ENCODE peak calls at places on chromosomes 1 and 21, in eight cellular contexts. R is hippocampal formation, Z is HEK293T, K is HuH-7, U is SJSA1, W is T-cell, S is iPS DF 6.9, J is hepatocyte. E is an unnamed sample.

GRCh38 chr1:200951016-200951415 is 56.3 kb downstream of the INAVA start:
- DNase-seq in R (no peak), Z (no peak), K (no peak), U (no peak), W (no peak), S (no peak), J (no peak), E (no peak)

GRCh38 chr1:55588300-55588699 is 373.1 kb upstream of the USP24 start:
- DNase-seq in R (no peak), Z (no peak), K (no peak), U (no peak), W (no peak), S (no peak), J (no peak), E (no peak)

GRCh38 chr1:206909167-206909882 is 12.1 kb downstream of the IL24 start:
- DNase-seq in R (no peak), Z (peak; percentile 56), K (peak; percentile 51), U (peak; percentile 55), W (peak; percentile 52), S (no peak), J (peak; percentile 80), E (peak; percentile 96)

GRCh38 chr1:44067258-44068250 is 36.3 kb upstream of the SLC6A9 start:
- DNase-seq in R (no peak), Z (no peak), K (no peak), U (no peak), W (no peak), S (no peak), J (no peak), E (no peak)

GRCh38 chr1:17588048-17588781 is 48.7 kb downstream of the ARHGEF10L start:
- DNase-seq in R (no peak), Z (no peak), K (peak; percentile 81), U (peak; percentile 79), W (no peak), S (no peak), J (peak; percentile 91), E (peak; percentile 61)

GRCh38 chr1:107187399-107187798 is 46.6 kb downstream of the NTNG1 start:
- DNase-seq in R (no peak), Z (no peak), K (no peak), U (no peak), W (no peak), S (no peak), J (no peak), E (no peak)

GRCh38 chr1:162753001-162753658 is 37.4 kb upstream of the HSD17B7 start:
- DNase-seq in R (no peak), Z (no peak), K (peak; percentile 18), U (no peak), W (no peak), S (no peak), J (no peak), E (no peak)

GRCh38 chr1:108575241-108575850 is 15.4 kb downstream of the EEIG2 start:
- DNase-seq in R (no peak), Z (no peak), K (no peak), U (no peak), W (no peak), S (no peak), J (no peak), E (no peak)

GRCh38 chr1:113859478-113860175 is 11.9 kb downstream of the PTPN22 start:
- DNase-seq in R (no peak), Z (no peak), K (no peak), U (no peak), W (no peak), S (no peak), J (no peak), E (no peak)

GRCh38 chr1:150512846-150513245 is 2.7 kb upstream of the FALEC start:
- DNase-seq in R (no peak), Z (no peak), K (no peak), U (no peak), W (no peak), S (no peak), J (no peak), E (no peak)

GRCh38 chr1:180156631-180157091 is 2.0 kb downstream of the QSOX1 start:
- DNase-seq in R (no peak), Z (no peak), K (no peak), U (peak; percentile 41), W (no peak), S (no peak), J (no peak), E (no peak)

GRCh38 chr21:35457097-35457496 is 408.0 kb upstream of the RUNX1 start:
- DNase-seq in R (no peak), Z (no peak), K (no peak), U (no peak), W (no peak), S (no peak), J (no peak), E (no peak)

GRCh38 chr1:84998642-84999280 is 1.8 kb upstream of the MCOLN2 start:
- DNase-seq in R (no peak), Z (no peak), K (no peak), U (no peak), W (peak; percentile 53), S (no peak), J (peak; percentile 7), E (no peak)

GRCh38 chr1:84117868-84118267 is 26.2 kb upstream of the PRKACB start:
- DNase-seq in R (no peak), Z (no peak), K (no peak), U (no peak), W (no peak), S (no peak), J (no peak), E (no peak)

GRCh38 chr21:41761211-41762181 is 5.4 kb downstream of the RIPK4 start:
- DNase-seq in R (no peak), Z (no peak), K (no peak), U (peak; percentile 62), W (no peak), S (no peak), J (peak; percentile 55), E (peak; percentile 79)

GRCh38 chr1:111748618-111749337 is 6.9 kb upstream of the DDX20 start:
- DNase-seq in R (no peak), Z (no peak), K (no peak), U (no peak), W (no peak), S (no peak), J (no peak), E (no peak)

GRCh38 chr1:110618668-110619067 is 12.5 kb upstream of the KCNA2 start:
- DNase-seq in R (no peak), Z (no peak), K (no peak), U (no peak), W (no peak), S (no peak), J (no peak), E (no peak)

GRCh38 chr1:7046314-7046713 is 261.1 kb downstream of the CAMTA1 start:
- DNase-seq in R (no peak), Z (peak; percentile 34), K (peak; percentile 25), U (no peak), W (no peak), S (no peak), J (peak; percentile 77), E (no peak)

GRCh38 chr1:61448934-61449368 is 276.0 kb downstream of the TM2D1 start:
- DNase-seq in R (no peak), Z (no peak), K (no peak), U (no peak), W (no peak), S (no peak), J (no peak), E (peak; percentile 45)

GRCh38 chr1:156103521-156103947 is 11.0 kb upstream of the LMNA start:
- DNase-seq in R (no peak), Z (no peak), K (no peak), U (peak; percentile 52), W (no peak), S (no peak), J (no peak), E (peak; percentile 25)

GRCh38 chr1:202122639-202123335 is at the start of gene GPR37L1:
- DNase-seq in R (peak; percentile 84), Z (no peak), K (peak; percentile 93), U (no peak), W (no peak), S (peak; percentile 47), J (peak; percentile 72), E (peak; percentile 75)

GRCh38 chr1:112298558-112298957 is 97.5 kb upstream of the CTTNBP2NL start:
- DNase-seq in R (peak; percentile 7), Z (peak; percentile 75), K (peak; percentile 47), U (peak; percentile 39), W (no peak), S (peak; percentile 52), J (peak; percentile 54), E (no peak)

GRCh38 chr1:181112071-181112929 is 23.8 kb downstream of the IER5 start:
- DNase-seq in R (no peak), Z (no peak), K (peak; percentile 83), U (peak; percentile 89), W (no peak), S (no peak), J (peak; percentile 86), E (no peak)

GRCh38 chr1:230243583-230244377 is 176.7 kb downstream of the GALNT2 start:
- DNase-seq in R (no peak), Z (no peak), K (no peak), U (no peak), W (no peak), S (no peak), J (no peak), E (no peak)

GRCh38 chr1:19311503-19311930 is 427 bp downstream of the AKR7A2 start:
- DNase-seq in R (no peak), Z (peak; percentile 15), K (no peak), U (no peak), W (no peak), S (no peak), J (no peak), E (no peak)